ENCODE peak calls at places on chromosome 13, in four cellular contexts. H is HepG2, S is kidney, J is adipocyte. D is an unnamed sample. For H3K9me3, the result is how much of the 10 kb centered on the place peaks cover.

GRCh38 chr13:79212064-79212619 is 193.9 kb downstream of the RBM26 start:
- DNase-seq in H (peak), S (no peak), J (no peak), D (no peak)

GRCh38 chr13:95509521-95510315 is 42.8 kb upstream of the CLDN10 start:
- DNase-seq in H (no peak), S (no peak), J (no peak), D (no peak)

GRCh38 chr13:51240888-51241475 is 18.8 kb downstream of the FAM124A start:
- DNase-seq in H (no peak), S (no peak), J (no peak), D (no peak)

GRCh38 chr13:112740502-112741131 is 50.8 kb downstream of the ATP11A start:
- DNase-seq in H (no peak), S (peak), J (peak), D (no peak)

GRCh38 chr13:77136902-77137420 is 110.0 kb upstream of the FBXL3 start:
- DNase-seq in H (no peak), S (no peak), J (peak), D (no peak)

GRCh38 chr13:103510007-103510406 is 443.8 kb upstream of the SLC10A2 start:
- DNase-seq in H (no peak), S (no peak), J (no peak), D (no peak)

GRCh38 chr13:113117335-113117872 is 5.2 kb upstream of the F10 start:
- DNase-seq in H (no peak), S (peak), J (peak), D (no peak)

GRCh38 chr13:73894995-73895571 is 239.1 kb downstream of the KLF12 start:
- DNase-seq in H (no peak), S (no peak), J (no peak), D (no peak)

GRCh38 chr13:48626077-48626449 is 27.7 kb upstream of the CYSLTR2 start:
- DNase-seq in H (peak), S (no peak), J (no peak), D (no peak)

GRCh38 chr13:21435710-21436151 is 23.4 kb downstream of the ZDHHC20 start:
- DNase-seq in H (peak), S (peak), J (peak), D (no peak)

GRCh38 chr13:112688560-112689497 is 1.0 kb upstream of the ATP11A start:
- DNase-seq in H (peak), S (peak), J (peak), D (no peak)

GRCh38 chr13:105878119-105878518 is 657.3 kb downstream of the EFNB2 start:
- DNase-seq in H (no peak), S (no peak), J (peak), D (no peak)

GRCh38 chr13:30340367-30341184 is 33.2 kb upstream of the KATNAL1 start:
- DNase-seq in H (no peak), S (peak), J (peak), D (no peak)

GRCh38 chr13:64414381-64414780 is 2815.8 kb downstream of the PCDH9 start:
- DNase-seq in H (no peak), S (no peak), J (peak), D (no peak)

GRCh38 chr13:113508531-113509254 is 18.2 kb upstream of the DCUN1D2 start:
- DNase-seq in H (no peak), S (no peak), J (no peak), D (no peak)

GRCh38 chr13:39597828-39598227 is 5.2 kb downstream of the LHFPL6 start:
- DNase-seq in H (no peak), S (no peak), J (peak), D (no peak)

GRCh38 chr13:87122551-87122950 is 548.6 kb upstream of the SLITRK5 start:
- DNase-seq in H (no peak), S (no peak), J (no peak), D (no peak)

GRCh38 chr13:50094615-50095293 is 79.5 kb downstream of the KCNRG start:
- DNase-seq in H (no peak), S (no peak), J (no peak), D (no peak)

GRCh38 chr13:51000576-51001260 is 91.1 kb downstream of the RNASEH2B start:
- DNase-seq in H (no peak), S (no peak), J (peak), D (no peak)

GRCh38 chr13:27264181-27264580 is 6.4 kb upstream of the RASL11A start:
- DNase-seq in H (no peak), S (no peak), J (peak), D (peak)

GRCh38 chr13:93108111-93108581 is 118.5 kb upstream of the GPC6 start:
- DNase-seq in H (no peak), S (no peak), J (no peak), D (no peak)

GRCh38 chr13:50916701-50917184 is 7.2 kb downstream of the RNASEH2B start:
- DNase-seq in H (no peak), S (no peak), J (no peak), D (peak)

GRCh38 chr13:60402022-60402421 is 5.0 kb downstream of the TDRD3 start:
- DNase-seq in H (no peak), S (no peak), J (no peak), D (no peak)

GRCh38 chr13:44382635-44383145 is 9.1 kb downstream of the SERP2 start:
- DNase-seq in H (no peak), S (no peak), J (no peak), D (no peak)

GRCh38 chr13:28705734-28706133 is 13.0 kb downstream of the SLC46A3 start:
- DNase-seq in H (no peak), S (no peak), J (peak), D (no peak)

GRCh38 chr13:80586356-80586755 is 245.4 kb upstream of the SPRY2 start:
- DNase-seq in H (no peak), S (no peak), J (peak), D (no peak)

GRCh38 chr13:98535501-98536357 is 41.2 kb downstream of the STK24 start:
- DNase-seq in H (peak), S (no peak), J (no peak), D (no peak)

GRCh38 chr13:23612182-23612581 is 42.0 kb downstream of the TNFRSF19 start:
- DNase-seq in H (no peak), S (no peak), J (no peak), D (no peak)

GRCh38 chr13:110150384-110151091 is 156.4 kb downstream of the COL4A1 start:
- DNase-seq in H (no peak), S (no peak), J (peak), D (no peak)

GRCh38 chr13:61777902-61778301 is 362.3 kb upstream of the PCDH20 start:
- DNase-seq in H (no peak), S (no peak), J (no peak), D (no peak)

GRCh38 chr13:63041640-63042414 is 1626.2 kb upstream of the PCDH20 start:
- DNase-seq in H (no peak), S (no peak), J (peak), D (no peak)

GRCh38 chr13:44013666-44014291 is 134.1 kb downstream of the LACC1 start:
- DNase-seq in H (no peak), S (no peak), J (peak), D (no peak)

GRCh38 chr13:28049880-28050871 is 50.2 kb downstream of the FLT3 start:
- DNase-seq in H (no peak), S (no peak), J (no peak), D (no peak)

GRCh38 chr13:104043184-104043583 is 977.0 kb upstream of the SLC10A2 start:
- DNase-seq in H (no peak), S (no peak), J (no peak), D (no peak)

GRCh38 chr13:26719356-26719945 is 41.1 kb downstream of the GPR12 start:
- DNase-seq in H (no peak), S (no peak), J (peak), D (no peak)

GRCh38 chr13:95335667-95336066 is 34.4 kb upstream of the ABCC4 start:
- DNase-seq in H (no peak), S (no peak), J (no peak), D (no peak)

GRCh38 chr13:74210693-74211393 is 76.6 kb upstream of the KLF12 start:
- DNase-seq in H (no peak), S (no peak), J (peak), D (no peak)

GRCh38 chr13:27970382-27971235 is 1.5 kb upstream of the CDX2 start:
- DNase-seq in H (no peak), S (peak), J (no peak), D (no peak)

GRCh38 chr13:20370815-20371421 is 138.8 kb upstream of the GJB6 start:
- DNase-seq in H (no peak), S (no peak), J (no peak), D (no peak)

GRCh38 chr13:20366056-20366455 is 133.9 kb upstream of the GJB6 start:
- DNase-seq in H (no peak), S (no peak), J (no peak), D (no peak)

GRCh38 chr13:20375871-20376270 is 143.8 kb upstream of the GJB6 start:
- DNase-seq in H (no peak), S (no peak), J (no peak), D (no peak)

GRCh38 chr13:20371825-20372224 is 139.7 kb upstream of the GJB6 start:
- DNase-seq in H (no peak), S (no peak), J (no peak), D (no peak)

GRCh38 chr13:20369886-20370361 is 137.8 kb upstream of the GJB6 start:
- DNase-seq in H (no peak), S (no peak), J (no peak), D (no peak)
- H3K4me3 ChIP-seq in H (no peak), S (no peak), J (no peak), D (no peak)

GRCh38 chr13:41150058-41150457 is 17.5 kb upstream of the KBTBD6 start:
- DNase-seq in H (no peak), S (no peak), J (no peak), D (no peak)
- H3K9me3 ChIP-seq in H (half or more), S (under half), J (under half), D (half or more)

GRCh38 chr13:46578590-46578975 is 25.6 kb downstream of the LRCH1 start:
- DNase-seq in H (no peak), S (no peak), J (no peak), D (no peak)
- H3K9ac ChIP-seq in H (no peak), S (no peak), J (no peak), D (no peak)

GRCh38 chr13:90445179-90445578 is 902.3 kb upstream of the MIR17HG start:
- DNase-seq in H (no peak), S (no peak), J (peak), D (no peak)

GRCh38 chr13:90447735-90448103 is 899.8 kb upstream of the MIR17HG start:
- DNase-seq in H (no peak), S (no peak), J (peak), D (no peak)

GRCh38 chr13:90444232-90444631 is 903.3 kb upstream of the MIR17HG start:
- DNase-seq in H (no peak), S (no peak), J (no peak), D (no peak)

GRCh38 chr13:90448466-90449037 is 898.9 kb upstream of the MIR17HG start:
- DNase-seq in H (no peak), S (no peak), J (peak), D (no peak)

GRCh38 chr13:90447034-90447734 is 900.3 kb upstream of the MIR17HG start:
- DNase-seq in H (no peak), S (no peak), J (no peak), D (no peak)
- H3K4me3 ChIP-seq in H (no peak), S (no peak), J (no peak), D (no peak)

DNA sequence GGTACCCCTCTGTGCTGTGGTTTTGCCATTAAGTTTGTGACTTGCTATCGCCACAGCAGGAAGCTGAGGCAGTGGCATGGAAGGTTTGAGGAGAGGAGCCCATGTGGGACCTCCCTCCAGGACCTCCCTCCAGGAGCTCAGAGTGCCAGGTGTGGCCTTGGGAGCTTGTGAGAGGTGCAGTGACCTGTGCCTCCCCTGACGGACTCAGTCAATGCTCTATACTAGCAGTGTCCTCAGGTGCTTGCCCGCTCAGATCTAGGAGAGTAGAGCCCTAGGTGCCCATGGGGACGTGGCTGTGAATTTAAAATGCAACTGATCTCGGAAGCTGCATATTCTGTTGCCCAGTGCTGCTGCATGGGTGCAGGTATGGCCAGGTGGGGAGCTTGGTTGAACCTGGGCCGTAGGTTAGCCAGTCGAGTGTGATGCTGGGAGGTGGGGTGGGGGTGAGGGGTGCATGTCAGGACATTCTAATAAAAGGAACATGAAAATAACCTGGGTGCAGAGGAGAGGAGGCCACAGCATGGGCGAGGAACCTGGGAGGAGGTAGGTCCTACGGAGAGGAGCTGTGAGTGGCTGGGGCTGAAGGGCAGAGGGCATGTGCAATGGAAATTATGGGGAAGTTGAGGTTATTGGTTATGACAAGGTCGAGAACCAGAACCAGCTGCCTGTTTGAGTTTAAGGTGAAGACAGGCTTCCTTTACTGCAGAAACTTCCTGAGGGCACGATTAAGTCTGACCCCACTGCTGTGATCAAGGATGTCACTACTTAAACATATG is 41.6 kb downstream of the TEX29 start:
- DNase-seq in H (no peak), S (no peak), J (no peak), D (no peak)
- H3K9me3 ChIP-seq in H (under half), S (under half), J (under half), D (under half)

GRCh38 chr13:31913459-31913858 is 118.1 kb upstream of the FRY start:
- DNase-seq in H (no peak), S (no peak), J (peak), D (no peak)

GRCh38 chr13:31908696-31909386 is 122.7 kb upstream of the FRY start:
- DNase-seq in H (no peak), S (no peak), J (peak), D (no peak)

GRCh38 chr13:31912641-31913401 is 118.8 kb upstream of the FRY start:
- DNase-seq in H (no peak), S (no peak), J (no peak), D (no peak)

GRCh38 chr13:31910633-31911032 is 120.9 kb upstream of the FRY start:
- DNase-seq in H (no peak), S (no peak), J (no peak), D (no peak)

GRCh38 chr13:31909889-31910551 is 121.6 kb upstream of the FRY start:
- DNase-seq in H (peak), S (no peak), J (peak), D (peak)
- H3K9ac ChIP-seq in H (no peak), S (no peak), J (peak), D (no peak)

GRCh38 chr13:40799508-40799907 is 10.1 kb downstream of the SLC25A15 start:
- DNase-seq in H (no peak), S (no peak), J (no peak), D (no peak)
- H3K4me3 ChIP-seq in H (no peak), S (no peak), J (no peak), D (no peak)

GRCh38 chr13:32713397-32713796 is 127.1 kb downstream of the PDS5B start:
- DNase-seq in H (no peak), S (no peak), J (no peak), D (no peak)
- H3K9me3 ChIP-seq in H (under half), S (under half), J (under half), D (under half)

D was measured in Karpas-422.